ENCODE peak calls at places on chromosomes 11 and 22, in ten cellular contexts. B is spleen, F is breast epithelium, P is suprapubic skin, Z is esophagus squamous epithelium, H is transverse colon, E is ovary, O is testis, L is uterus, M is Peyer's patch. K is an unnamed sample.
A peak's percentile ranks its signal among the peaks of the same experiment; 100 is the strongest.

GRCh38 chr11:76408171-76408965 is 27.2 kb downstream of the GVQW3 start:
- DNase-seq in F (no peak), H (no peak), B (no peak), M (no peak), P (no peak), E (no peak), L (no peak), Z (no peak), O (no peak), K (no peak)

GRCh38 chr11:75337195-75337654 is 14.2 kb downstream of the ARRB1 start:
- DNase-seq in E (no peak), H (no peak), P (no peak), M (no peak), F (no peak), L (no peak), B (no peak), O (no peak), Z (no peak), K (no peak)

GRCh38 chr11:104091281-104092071 is 55.0 kb downstream of the DDI1 start:
- DNase-seq in L (no peak), E (no peak), P (no peak), B (no peak), H (no peak), F (no peak), Z (no peak), O (no peak), M (no peak), K (no peak)

GRCh38 chr11:131370090-131370751 is at the start of gene NTM:
- DNase-seq in E (no peak), P (no peak), L (no peak), H (peak; percentile 65), M (no peak), B (no peak), F (no peak), O (peak; percentile 44), Z (no peak), K (peak; percentile 31)

GRCh38 chr11:13761712-13762111 is 93.2 kb downstream of the FAR1 start:
- DNase-seq in L (no peak), F (no peak), Z (no peak), M (no peak), E (no peak), P (no peak), B (no peak), O (no peak), H (no peak), K (no peak)

GRCh38 chr11:124865902-124866851 is 945 bp downstream of the ROBO3 start:
- DNase-seq in Z (no peak), O (peak; percentile 52), L (no peak), B (peak; percentile 87), P (no peak), E (no peak), H (peak; percentile 31), F (no peak), M (peak; percentile 74), K (peak; percentile 85)

GRCh38 chr22:36768616-36769015 is 7.3 kb downstream of the IFT27 start:
- DNase-seq in E (no peak), P (peak; percentile 36), H (no peak), Z (no peak), O (no peak), F (peak; percentile 28), M (no peak), L (no peak), B (no peak), K (peak; percentile 61)

GRCh38 chr11:15865212-15865987 is 490.9 kb downstream of the SOX6 start:
- DNase-seq in F (no peak), L (no peak), Z (no peak), H (no peak), O (no peak), B (no peak), P (no peak), M (no peak), E (no peak), K (no peak)

GRCh38 chr11:14894657-14895598 is 2.9 kb upstream of the CYP2R1 start:
- DNase-seq in O (peak; percentile 35), F (no peak), B (peak; percentile 71), L (no peak), P (peak; percentile 65), M (no peak), E (no peak), H (peak; percentile 38), Z (no peak), K (peak; percentile 60)

GRCh38 chr22:47372596-47373385 is 610.3 kb downstream of the TBC1D22A start:
- DNase-seq in M (peak; percentile 39), B (peak; percentile 59), H (no peak), F (peak; percentile 49), L (peak; percentile 1), P (peak; percentile 40), E (no peak), O (no peak), Z (no peak), K (no peak)

GRCh38 chr11:111775024-111775710 is 9.0 kb upstream of the PPP2R1B start:
- DNase-seq in F (no peak), M (no peak), E (no peak), L (no peak), H (peak; percentile 14), B (no peak), P (no peak), O (peak; percentile 24), Z (no peak), K (no peak)
- TF ChIP-seq CTCF in F (no peak), M (no peak), E (no peak), L (no peak), H (no peak), B (no peak), P (no peak), O (no peak), Z (no peak), K (no peak)

DNA sequence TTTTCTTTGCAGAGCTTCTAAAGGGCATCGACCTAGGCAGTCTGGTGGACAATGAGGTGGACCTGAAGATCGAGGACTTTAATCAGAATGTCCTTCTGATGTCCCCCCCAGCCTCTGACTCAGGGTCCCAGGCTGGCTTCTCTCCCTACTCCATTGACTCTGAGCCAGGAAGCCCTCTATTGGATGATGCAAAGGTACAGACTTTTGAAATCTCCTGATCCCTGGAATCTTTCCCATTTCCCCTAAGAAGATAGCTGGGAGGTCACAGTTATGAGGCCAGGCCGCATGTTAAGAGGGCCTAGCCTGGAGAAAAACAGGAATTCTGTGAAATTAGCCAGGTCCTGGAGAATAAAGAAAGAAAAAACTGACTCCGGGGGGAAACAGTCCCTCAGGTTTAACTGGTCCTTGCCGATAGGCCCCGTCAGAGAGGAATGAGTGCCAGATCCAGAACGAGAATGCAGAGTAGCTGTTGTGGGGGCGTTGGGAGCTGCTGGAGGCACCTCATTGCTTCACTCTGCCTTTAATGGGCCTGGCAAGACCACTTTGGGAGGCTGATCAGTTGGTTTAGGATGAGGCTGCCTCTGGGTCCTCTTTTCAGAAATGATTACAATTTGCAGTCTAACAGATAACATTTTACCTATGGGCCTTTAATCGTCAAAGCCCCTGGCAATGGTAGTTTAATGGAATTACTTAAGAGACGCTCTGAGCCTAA is 39.2 kb downstream of the SHISA8 start:
- DNase-seq in B (no peak), F (no peak), E (no peak), H (no peak), P (no peak), O (no peak), L (no peak), M (no peak), Z (no peak), K (no peak)
- TF ChIP-seq POLR2A in B (no peak), F (no peak), E (no peak), H (no peak), P (no peak), O (no peak), L (no peak), M (no peak), Z (no peak), K (no peak)

GRCh38 chr11:32332990-32333334 is 102.4 kb downstream of the WT1 start:
- DNase-seq in H (no peak), M (no peak), E (no peak), L (no peak), Z (no peak), B (no peak), O (peak; percentile 37), P (no peak), F (no peak), K (no peak)

GRCh38 chr11:32331098-32331497 is 104.2 kb downstream of the WT1 start:
- DNase-seq in O (peak; percentile 38), P (no peak), E (no peak), Z (no peak), M (no peak), H (no peak), L (no peak), F (no peak), B (no peak), K (no peak)

GRCh38 chr11:32331792-32332191 is 103.5 kb downstream of the WT1 start:
- DNase-seq in Z (no peak), O (no peak), B (no peak), E (no peak), F (no peak), M (no peak), P (no peak), H (no peak), L (no peak), K (no peak)

GRCh38 chr11:32333335-32333991 is 101.9 kb downstream of the WT1 start:
- DNase-seq in Z (no peak), F (peak; percentile 55), M (no peak), P (peak; percentile 66), B (peak; percentile 78), E (peak; percentile 73), O (peak; percentile 91), L (peak; percentile 85), H (peak; percentile 55), K (peak; percentile 35)

DNA sequence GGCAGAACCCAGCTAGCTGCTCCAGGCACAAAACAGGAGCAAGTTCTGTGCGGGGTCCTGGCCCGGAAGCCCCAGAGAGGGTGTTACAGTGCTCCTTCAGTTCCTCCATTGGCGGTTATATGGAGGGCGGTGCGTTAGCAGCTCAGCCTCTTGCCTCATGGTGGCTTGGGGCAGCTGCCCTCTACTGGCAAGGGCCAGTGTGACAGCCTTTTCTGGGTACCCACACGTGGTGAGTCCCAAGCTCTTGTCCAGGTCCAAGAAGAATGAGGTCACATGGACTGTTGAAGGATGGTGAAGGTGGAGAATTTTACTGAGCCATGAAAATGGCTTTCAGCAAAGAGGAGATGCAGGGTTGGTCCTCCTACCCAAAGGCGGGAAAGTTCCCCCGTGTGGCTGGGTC is 100.5 kb downstream of the WT1 start:
- DNase-seq in B (no peak), H (peak; percentile 23), F (no peak), M (no peak), E (no peak), P (no peak), L (no peak), O (peak; percentile 53), Z (no peak), K (no peak)
- TF ChIP-seq CTCF in B (no peak), H (peak; percentile 16), F (no peak), M (no peak), E (no peak), P (no peak), L (no peak), O (peak; percentile 24), Z (no peak), K (no peak)

DNA sequence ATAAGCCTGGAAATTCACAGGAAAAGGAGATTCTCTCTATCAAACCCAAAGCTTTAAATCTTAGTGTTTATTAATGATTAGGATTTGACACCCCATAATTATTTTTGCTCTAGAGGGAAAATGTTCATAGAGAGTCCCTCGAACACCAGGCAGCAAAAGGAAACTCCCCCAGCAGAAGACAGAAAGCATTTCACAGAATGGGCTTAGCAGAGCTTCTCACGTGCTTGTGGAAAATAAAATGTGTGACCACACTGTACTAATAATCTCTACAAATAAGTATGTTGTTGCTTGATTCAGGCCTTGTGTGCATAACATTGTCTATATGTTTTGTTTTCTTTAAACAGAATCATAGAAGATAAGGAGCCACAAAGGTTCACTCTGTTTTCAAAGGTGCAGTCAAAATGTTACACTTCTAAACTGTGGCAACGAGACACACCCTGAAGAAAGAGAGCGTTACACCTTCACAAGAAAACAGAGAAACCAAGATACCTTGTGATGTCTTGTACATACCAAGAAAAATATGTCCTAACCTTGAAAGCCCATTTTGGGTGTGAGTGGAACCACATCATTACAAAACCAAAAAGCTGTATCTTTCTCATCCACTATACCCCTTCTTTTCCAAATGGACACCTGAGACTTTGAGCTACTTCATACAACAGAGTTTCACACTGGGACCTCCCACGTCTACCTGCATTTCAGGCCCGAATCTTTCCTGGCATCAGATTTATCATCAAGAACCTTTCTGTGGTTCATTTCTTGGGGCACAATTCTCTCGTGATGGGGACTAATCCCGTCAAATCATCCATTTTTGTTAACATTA is 282.5 kb downstream of the ETS1 start:
- DNase-seq in E (no peak), B (no peak), O (no peak), Z (no peak), F (no peak), H (no peak), P (no peak), M (no peak), L (no peak), K (no peak)
- TF ChIP-seq POLR2A in E (no peak), B (no peak), O (no peak), Z (no peak), F (no peak), H (no peak), P (no peak), M (no peak), L (no peak), K (no peak)

K was measured in lower leg skin.